ENCODE peak calls at places on chromosomes 3 and 15, in five cellular contexts. One of them, this sample, is unnamed.

GRCh38 chr15:49918106-49918505 is 200.9 kb downstream of the ATP8B4 start:
- DNase-seq in heart left ventricle: peak
- DNase-seq in body of pancreas: peak
- DNase-seq in stomach: no peak
- DNase-seq in sigmoid colon: no peak
- DNase-seq in this sample: no peak

GRCh38 chr3:195445885-195446284 is 3.1 kb upstream of the ACAP2 start:
- DNase-seq in heart left ventricle: no peak
- DNase-seq in body of pancreas: no peak
- DNase-seq in stomach: no peak
- DNase-seq in sigmoid colon: no peak
- DNase-seq in this sample: no peak

GRCh38 chr15:63982381-63982854 is 63.9 kb downstream of the DAPK2 start:
- DNase-seq in heart left ventricle: no peak
- DNase-seq in body of pancreas: no peak
- DNase-seq in stomach: no peak
- DNase-seq in sigmoid colon: no peak
- DNase-seq in this sample: no peak

GRCh38 chr15:89457086-89457485 is 39.3 kb downstream of the RHCG start:
- DNase-seq in heart left ventricle: no peak
- DNase-seq in body of pancreas: peak
- DNase-seq in stomach: no peak
- DNase-seq in sigmoid colon: no peak
- DNase-seq in this sample: no peak

GRCh38 chr3:172877011-172877410 is 126.5 kb downstream of the ECT2 start:
- DNase-seq in heart left ventricle: no peak
- DNase-seq in body of pancreas: no peak
- DNase-seq in stomach: no peak
- DNase-seq in sigmoid colon: no peak
- DNase-seq in this sample: peak

GRCh38 chr3:72273615-72274014 is 488.7 kb upstream of the PROK2 start:
- DNase-seq in heart left ventricle: no peak
- DNase-seq in body of pancreas: no peak
- DNase-seq in stomach: no peak
- DNase-seq in sigmoid colon: no peak
- DNase-seq in this sample: no peak

GRCh38 chr3:153970735-153971347 is 150.3 kb upstream of the ARHGEF26 start:
- DNase-seq in heart left ventricle: no peak
- DNase-seq in body of pancreas: no peak
- DNase-seq in stomach: no peak
- DNase-seq in sigmoid colon: no peak
- DNase-seq in this sample: no peak

GRCh38 chr3:121362035-121362734 is 183.6 kb downstream of the POLQ start:
- DNase-seq in heart left ventricle: no peak
- DNase-seq in body of pancreas: no peak
- DNase-seq in stomach: no peak
- DNase-seq in sigmoid colon: no peak
- DNase-seq in this sample: no peak

GRCh38 chr3:65883614-65884013 is 155.1 kb downstream of the MAGI1 start:
- DNase-seq in heart left ventricle: no peak
- DNase-seq in body of pancreas: peak
- DNase-seq in stomach: no peak
- DNase-seq in sigmoid colon: no peak
- DNase-seq in this sample: no peak

GRCh38 chr3:172355836-172356235 is 92.4 kb downstream of the GHSR start:
- DNase-seq in heart left ventricle: no peak
- DNase-seq in body of pancreas: no peak
- DNase-seq in stomach: peak
- DNase-seq in sigmoid colon: no peak
- DNase-seq in this sample: peak

GRCh38 chr3:186826316-186826977 is 16.1 kb upstream of the ADIPOQ start:
- DNase-seq in heart left ventricle: no peak
- DNase-seq in body of pancreas: no peak
- DNase-seq in stomach: no peak
- DNase-seq in sigmoid colon: no peak
- DNase-seq in this sample: no peak

GRCh38 chr3:151398895-151399294 is 14.3 kb upstream of the P2RY12 start:
- DNase-seq in heart left ventricle: no peak
- DNase-seq in body of pancreas: no peak
- DNase-seq in stomach: no peak
- DNase-seq in sigmoid colon: no peak
- DNase-seq in this sample: no peak

GRCh38 chr15:76259392-76259791 is 51.9 kb downstream of the ETFA start:
- DNase-seq in heart left ventricle: no peak
- DNase-seq in body of pancreas: no peak
- DNase-seq in stomach: no peak
- DNase-seq in sigmoid colon: no peak
- DNase-seq in this sample: no peak

GRCh38 chr3:72891053-72891855 is 3.4 kb downstream of the GXYLT2 start:
- DNase-seq in heart left ventricle: peak
- DNase-seq in body of pancreas: peak
- DNase-seq in stomach: no peak
- DNase-seq in sigmoid colon: peak
- DNase-seq in this sample: no peak

GRCh38 chr3:123605789-123606234 is 21.0 kb upstream of the HACD2 start:
- DNase-seq in heart left ventricle: no peak
- DNase-seq in body of pancreas: peak
- DNase-seq in stomach: no peak
- DNase-seq in sigmoid colon: no peak
- DNase-seq in this sample: no peak

GRCh38 chr3:177150970-177151627 is 46.2 kb downstream of the TBL1XR1 start:
- DNase-seq in heart left ventricle: no peak
- DNase-seq in body of pancreas: no peak
- DNase-seq in stomach: no peak
- DNase-seq in sigmoid colon: no peak
- DNase-seq in this sample: no peak

GRCh38 chr3:13285007-13285567 is 135.0 kb downstream of the NUP210 start:
- DNase-seq in heart left ventricle: no peak
- DNase-seq in body of pancreas: no peak
- DNase-seq in stomach: no peak
- DNase-seq in sigmoid colon: peak
- DNase-seq in this sample: no peak

GRCh38 chr3:126152931-126153694 is 27.3 kb downstream of the ALDH1L1 start:
- DNase-seq in heart left ventricle: no peak
- DNase-seq in body of pancreas: no peak
- DNase-seq in stomach: no peak
- DNase-seq in sigmoid colon: peak
- DNase-seq in this sample: no peak

GRCh38 chr15:41281236-41281635 is 50.2 kb downstream of the CHP1 start:
- DNase-seq in heart left ventricle: no peak
- DNase-seq in body of pancreas: no peak
- DNase-seq in stomach: no peak
- DNase-seq in sigmoid colon: no peak
- DNase-seq in this sample: no peak

GRCh38 chr3:108073712-108074431 is 17.0 kb downstream of the CD47 start:
- DNase-seq in heart left ventricle: no peak
- DNase-seq in body of pancreas: no peak
- DNase-seq in stomach: no peak
- DNase-seq in sigmoid colon: no peak
- DNase-seq in this sample: no peak

GRCh38 chr15:62121273-62122015 is 43.6 kb downstream of the C2CD4B start:
- DNase-seq in heart left ventricle: no peak
- DNase-seq in body of pancreas: no peak
- DNase-seq in stomach: no peak
- DNase-seq in sigmoid colon: no peak
- DNase-seq in this sample: no peak

GRCh38 chr3:73419179-73419803 is 205.4 kb downstream of the PDZRN3 start:
- DNase-seq in heart left ventricle: no peak
- DNase-seq in body of pancreas: no peak
- DNase-seq in stomach: no peak
- DNase-seq in sigmoid colon: no peak
- DNase-seq in this sample: no peak

GRCh38 chr15:59371458-59372351 is 966 bp downstream of the MYO1E start:
- DNase-seq in heart left ventricle: peak
- DNase-seq in body of pancreas: peak
- DNase-seq in stomach: peak
- DNase-seq in sigmoid colon: peak
- DNase-seq in this sample: peak

GRCh38 chr15:85361306-85361705 is 19.1 kb upstream of the AKAP13 start:
- DNase-seq in heart left ventricle: no peak
- DNase-seq in body of pancreas: no peak
- DNase-seq in stomach: no peak
- DNase-seq in sigmoid colon: no peak
- DNase-seq in this sample: no peak

GRCh38 chr15:82749951-82750830 is 40.5 kb upstream of the AP3B2 start:
- DNase-seq in heart left ventricle: peak
- DNase-seq in body of pancreas: peak
- DNase-seq in stomach: peak
- DNase-seq in sigmoid colon: peak
- DNase-seq in this sample: peak

GRCh38 chr15:82748315-82748714 is 38.6 kb upstream of the AP3B2 start:
- DNase-seq in heart left ventricle: no peak
- DNase-seq in body of pancreas: no peak
- DNase-seq in stomach: no peak
- DNase-seq in sigmoid colon: no peak
- DNase-seq in this sample: no peak

GRCh38 chr15:82750831-82751181 is 41.1 kb upstream of the AP3B2 start:
- DNase-seq in heart left ventricle: no peak
- DNase-seq in body of pancreas: peak
- DNase-seq in stomach: no peak
- DNase-seq in sigmoid colon: no peak
- DNase-seq in this sample: no peak
- TF ChIP-seq CTCF in heart left ventricle: no peak
- TF ChIP-seq CTCF in body of pancreas: no peak
- TF ChIP-seq CTCF in stomach: no peak
- TF ChIP-seq CTCF in sigmoid colon: no peak
- TF ChIP-seq CTCF in this sample: no peak

DNA sequence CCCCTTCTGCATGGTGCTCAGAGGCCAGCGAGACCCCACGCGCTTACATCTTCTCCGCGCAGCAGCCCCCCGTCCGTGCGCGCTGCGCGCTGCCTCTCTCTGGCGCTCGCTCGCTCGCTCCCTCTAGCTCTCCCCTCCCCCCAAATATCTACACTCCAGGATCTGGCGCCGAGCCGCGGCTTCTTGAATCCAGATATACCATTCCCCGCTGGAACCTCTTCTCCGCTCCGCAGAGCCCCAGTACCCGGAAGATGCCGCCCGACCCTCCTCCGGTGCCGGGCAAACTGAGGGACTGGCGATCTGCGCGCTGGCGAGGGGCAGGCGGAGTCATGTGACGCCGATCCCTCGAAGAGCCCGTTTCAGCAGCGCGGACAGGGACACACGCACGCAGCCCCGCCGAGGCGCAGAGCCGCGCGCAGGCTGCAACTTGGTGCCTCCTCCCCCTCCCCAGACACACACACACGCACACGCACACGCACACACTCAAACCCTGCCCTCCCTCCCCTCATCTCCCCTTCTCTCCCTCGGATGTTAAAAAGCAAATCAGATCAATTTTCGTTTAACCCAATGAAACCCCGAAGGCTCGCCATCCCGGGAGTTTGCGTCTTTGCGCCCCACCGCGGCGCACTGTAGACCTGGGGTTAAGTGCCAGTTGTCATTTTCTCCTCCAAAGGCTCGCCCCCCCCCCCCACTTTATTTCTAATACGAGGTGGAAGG is at the start of gene RASGRF1:
- DNase-seq in heart left ventricle: no peak
- DNase-seq in body of pancreas: no peak
- DNase-seq in stomach: no peak
- DNase-seq in sigmoid colon: no peak
- DNase-seq in this sample: no peak
- H3K4me3 ChIP-seq in heart left ventricle: peak
- H3K4me3 ChIP-seq in body of pancreas: no peak
- H3K4me3 ChIP-seq in stomach: peak
- H3K4me3 ChIP-seq in sigmoid colon: peak
- H3K4me3 ChIP-seq in this sample: no peak

GRCh38 chr3:48240711-48241491 is at the start of gene ZNF589:
- DNase-seq in heart left ventricle: peak
- DNase-seq in body of pancreas: peak
- DNase-seq in stomach: peak
- DNase-seq in sigmoid colon: peak
- DNase-seq in this sample: peak
- TF ChIP-seq POLR2A in heart left ventricle: no peak
- TF ChIP-seq POLR2A in body of pancreas: peak
- TF ChIP-seq POLR2A in stomach: no peak
- TF ChIP-seq POLR2A in sigmoid colon: peak
- TF ChIP-seq POLR2A in this sample: peak

DNA sequence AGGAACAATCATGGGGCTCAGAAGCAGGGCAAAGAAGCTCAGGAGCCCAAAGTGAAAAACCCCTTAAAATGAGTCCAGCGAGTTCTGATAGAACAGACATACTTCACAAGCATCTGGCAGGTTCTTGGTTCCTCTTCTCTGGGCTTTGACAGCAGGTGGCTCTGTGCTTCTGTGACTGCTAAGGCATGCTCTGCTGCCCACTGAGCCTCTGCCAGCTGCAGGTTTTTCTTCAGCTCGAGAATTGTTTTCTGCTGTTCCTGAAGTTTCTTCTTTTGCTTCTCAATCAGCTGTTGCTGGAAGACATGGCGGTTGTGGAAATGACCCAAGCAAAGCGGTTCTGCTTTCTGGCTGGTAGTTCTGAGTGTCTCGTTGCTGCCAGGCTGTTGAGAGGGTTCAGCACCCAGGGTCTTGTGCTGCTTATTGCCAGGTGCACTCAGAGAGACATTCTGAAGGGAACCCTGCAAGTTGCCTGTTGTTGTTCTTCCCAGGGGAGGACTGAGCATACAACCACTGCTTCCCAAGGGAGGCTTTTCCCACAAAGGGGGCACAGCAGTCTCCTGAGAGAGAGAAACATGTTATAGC is 50.8 kb downstream of the CCDC191 start:
- DNase-seq in heart left ventricle: no peak
- DNase-seq in body of pancreas: no peak
- DNase-seq in stomach: no peak
- DNase-seq in sigmoid colon: no peak
- DNase-seq in this sample: peak
- TF ChIP-seq CTCF in heart left ventricle: no peak
- TF ChIP-seq CTCF in body of pancreas: no peak
- TF ChIP-seq CTCF in stomach: no peak
- TF ChIP-seq CTCF in sigmoid colon: no peak
- TF ChIP-seq CTCF in this sample: no peak

GRCh38 chr3:129689036-129689435 is 82.6 kb upstream of the PLXND1 start:
- DNase-seq in heart left ventricle: no peak
- DNase-seq in body of pancreas: no peak
- DNase-seq in stomach: no peak
- DNase-seq in sigmoid colon: no peak
- DNase-seq in this sample: no peak

GRCh38 chr3:129688310-129688895 is 81.9 kb upstream of the PLXND1 start:
- DNase-seq in heart left ventricle: peak
- DNase-seq in body of pancreas: peak
- DNase-seq in stomach: peak
- DNase-seq in sigmoid colon: peak
- DNase-seq in this sample: peak

GRCh38 chr3:129687586-129688125 is 81.2 kb upstream of the PLXND1 start:
- DNase-seq in heart left ventricle: no peak
- DNase-seq in body of pancreas: no peak
- DNase-seq in stomach: no peak
- DNase-seq in sigmoid colon: no peak
- DNase-seq in this sample: no peak

GRCh38 chr3:129684270-129684669 is 77.8 kb upstream of the PLXND1 start:
- DNase-seq in heart left ventricle: no peak
- DNase-seq in body of pancreas: no peak
- DNase-seq in stomach: no peak
- DNase-seq in sigmoid colon: no peak
- DNase-seq in this sample: no peak

DNA sequence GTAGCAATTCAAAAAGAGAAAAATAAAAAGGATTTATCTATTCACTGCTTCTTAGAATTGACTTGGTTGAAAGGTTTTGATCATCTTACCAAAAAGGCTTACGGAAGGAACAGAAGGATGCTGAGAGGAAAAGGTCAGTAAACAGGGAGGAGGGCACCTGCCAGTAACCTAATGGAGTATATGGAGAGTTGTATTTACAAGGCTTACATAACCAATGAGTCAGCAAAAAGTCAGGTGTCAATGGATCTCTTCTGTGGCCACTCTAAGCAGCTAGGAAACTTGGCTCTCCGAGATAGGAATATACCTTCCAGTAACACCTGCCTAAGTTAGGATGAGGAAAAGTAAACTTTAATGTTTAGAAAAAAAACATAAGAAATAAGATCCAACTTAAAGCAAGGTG is 80.5 kb upstream of the PLXND1 start:
- DNase-seq in heart left ventricle: no peak
- DNase-seq in body of pancreas: peak
- DNase-seq in stomach: no peak
- DNase-seq in sigmoid colon: no peak
- DNase-seq in this sample: peak
- H3K4me3 ChIP-seq in heart left ventricle: peak
- H3K4me3 ChIP-seq in body of pancreas: no peak
- H3K4me3 ChIP-seq in stomach: no peak
- H3K4me3 ChIP-seq in sigmoid colon: no peak
- H3K4me3 ChIP-seq in this sample: no peak

This sample was measured in thyroid gland.